ENCODE peak calls at places on chromosomes 11 and 22, in six cellular contexts. C, V, S, W, I and H are unnamed samples.
A peak's percentile ranks its signal among the peaks of the same experiment; 100 is the strongest.

GRCh38 chr11:74037309-74037708 is 28.4 kb upstream of the UCP3 start:
- DNase-seq in C (no peak), V (no peak), S (no peak), W (no peak), I (peak; percentile 81), H (no peak)

GRCh38 chr11:43706631-43707030 is 26.1 kb downstream of the HSD17B12 start:
- DNase-seq in C (no peak), V (no peak), S (no peak), W (no peak), I (no peak), H (no peak)

GRCh38 chr11:124762077-124762623 is at the start of gene ESAM:
- DNase-seq in C (no peak), V (no peak), S (peak; percentile 65), W (no peak), I (peak; percentile 86), H (no peak)

GRCh38 chr11:108340958-108341357 is 118.1 kb downstream of the ATM start:
- DNase-seq in C (no peak), V (peak; percentile 77), S (no peak), W (no peak), I (no peak), H (no peak)

GRCh38 chr22:23437779-23438178 is 142.3 kb downstream of the IGLL1 start:
- DNase-seq in C (no peak), V (no peak), S (no peak), W (no peak), I (no peak), H (no peak)

GRCh38 chr22:19644314-19645223 is 69.7 kb upstream of the SEPTIN5 start:
- DNase-seq in C (no peak), V (no peak), S (no peak), W (no peak), I (peak; percentile 88), H (no peak)

GRCh38 chr11:12204506-12204905 is 94.1 kb downstream of the MICAL2 start:
- DNase-seq in C (no peak), V (no peak), S (no peak), W (no peak), I (no peak), H (no peak)

GRCh38 chr11:134863294-134863693 is 451.3 kb upstream of the B3GAT1 start:
- DNase-seq in C (no peak), V (no peak), S (no peak), W (no peak), I (no peak), H (no peak)

GRCh38 chr22:44180706-44181032 is at the start of gene PARVG:
- DNase-seq in C (no peak), V (no peak), S (peak; percentile 37), W (no peak), I (no peak), H (no peak)

GRCh38 chr22:44184006-44184405 is 3.3 kb downstream of the PARVG start:
- DNase-seq in C (no peak), V (no peak), S (no peak), W (no peak), I (peak; percentile 21), H (no peak)

GRCh38 chr22:44181912-44182590 is 1.3 kb downstream of the PARVG start:
- DNase-seq in C (no peak), V (no peak), S (peak; percentile 18), W (no peak), I (peak; percentile 62), H (no peak)

GRCh38 chr22:44181033-44181911 is 547 bp downstream of the PARVG start:
- DNase-seq in C (no peak), V (no peak), S (peak; percentile 65), W (no peak), I (peak; percentile 78), H (no peak)

DNA sequence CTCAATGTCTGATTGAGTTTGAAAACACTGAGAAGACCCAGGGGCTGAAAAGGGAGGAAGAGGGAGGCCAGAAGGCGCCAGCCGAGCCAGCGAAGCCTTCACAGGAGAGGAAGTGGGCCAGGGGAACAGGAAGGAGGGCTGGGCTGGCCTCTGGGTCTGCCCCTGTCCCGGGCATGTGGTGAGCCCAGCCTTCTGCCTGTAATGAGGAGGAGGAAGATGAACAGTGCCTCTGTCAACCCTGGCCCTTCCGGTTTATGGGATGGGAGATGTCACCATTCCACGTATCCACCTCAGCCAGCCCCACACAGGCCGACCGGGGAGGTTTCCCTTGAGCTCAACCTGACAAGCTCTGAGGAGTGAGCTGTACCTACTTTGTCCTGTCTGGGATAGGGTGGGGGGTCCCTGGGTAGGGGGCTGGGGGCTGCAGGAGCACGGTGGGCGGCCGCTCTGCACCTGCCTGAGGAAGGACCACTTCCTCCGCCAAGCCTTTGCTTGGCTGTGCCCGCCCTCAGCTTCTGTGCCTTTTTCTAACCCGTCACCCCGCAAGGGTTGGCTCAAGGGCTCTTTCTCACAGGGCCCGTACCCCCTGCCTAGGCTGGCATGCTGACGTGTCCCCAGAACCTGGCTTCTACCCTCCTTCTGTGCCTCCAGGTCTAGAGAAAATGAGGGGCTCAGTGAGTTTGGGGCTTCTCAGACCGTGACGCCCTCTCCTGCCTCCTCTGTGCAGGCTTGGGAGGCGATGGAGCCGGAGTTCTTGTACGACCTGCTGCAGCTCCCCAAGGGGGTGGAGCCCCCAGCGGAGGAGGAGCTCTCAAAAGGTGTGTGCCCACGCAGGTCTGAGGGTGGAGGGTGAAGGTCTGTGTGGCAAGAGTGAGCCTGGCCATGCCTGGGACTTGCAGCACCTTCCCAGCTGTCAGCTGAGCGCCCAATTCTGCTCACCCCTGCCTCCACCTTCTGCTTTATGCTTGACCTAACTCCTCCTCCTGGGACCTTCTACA is 2.2 kb downstream of the PARVG start:
- DNase-seq in C (no peak), V (no peak), S (peak; percentile 37), W (peak; percentile 34), I (peak; percentile 81), H (no peak)
- H3K27ac ChIP-seq in C (no peak overlapping the region), V (no peak overlapping the region), S (peak overlapping the region; percentile 73), W (peak overlapping the region; percentile 78), I (no peak overlapping the region), H (no peak overlapping the region)

DNA sequence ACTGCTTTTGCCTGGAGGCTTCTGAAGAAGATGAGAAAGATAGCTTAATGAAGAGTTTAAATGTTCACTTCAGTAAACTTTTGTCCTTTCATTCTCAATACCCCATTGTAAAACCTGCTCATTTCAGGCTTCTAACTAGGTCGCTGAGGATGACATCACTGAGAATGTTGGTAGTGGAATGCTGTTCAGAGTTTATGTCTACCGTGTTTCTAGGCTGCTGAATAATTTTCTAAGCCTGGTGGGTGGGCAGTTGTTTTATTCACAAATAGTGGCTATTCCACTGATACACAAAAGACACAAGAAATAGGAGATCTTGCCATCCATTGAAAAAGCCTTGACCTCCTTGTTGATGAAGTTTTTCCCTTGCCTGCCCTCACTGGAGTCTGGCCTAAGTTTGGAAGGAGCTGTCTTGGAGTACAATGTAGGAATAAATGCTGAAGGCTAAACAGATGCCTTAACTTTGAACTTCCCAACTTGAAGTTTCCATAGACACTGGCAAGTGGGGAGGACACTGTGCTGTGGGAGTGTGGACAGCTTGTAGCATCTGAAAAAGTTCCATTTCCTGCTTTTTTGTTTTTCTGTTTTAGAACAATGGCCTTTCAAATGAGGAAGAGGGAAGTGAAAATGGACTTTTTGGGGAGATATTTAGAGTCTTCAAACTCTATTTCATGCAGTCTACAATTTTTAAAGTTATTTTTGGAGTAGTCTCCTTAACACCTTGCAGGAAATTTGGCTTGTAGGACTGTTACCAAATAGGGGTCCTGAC is 59.2 kb downstream of the TRIM44 start:
- DNase-seq in C (no peak), V (no peak), S (no peak), W (no peak), I (no peak), H (no peak)
- H3K4me3 ChIP-seq in C (no peak overlapping the region), V (no peak overlapping the region), S (no peak overlapping the region), W (no peak overlapping the region), I (no peak overlapping the region), H (no peak overlapping the region)

GRCh38 chr22:46280999-46281623 is 13.3 kb downstream of the TTC38 start:
- DNase-seq in C (no peak), V (no peak), S (peak; percentile 44), W (no peak), I (no peak), H (no peak)
- H3K27ac ChIP-seq in C (no peak overlapping the region), V (no peak overlapping the region), S (peak overlapping the region; percentile 46), W (no peak overlapping the region), I (no peak overlapping the region), H (no peak overlapping the region)

GRCh38 chr11:10497371-10498021 is 42.4 kb downstream of the AMPD3 start:
- DNase-seq in C (no peak), V (no peak), S (no peak), W (no peak), I (no peak), H (no peak)
- H3K4me3 ChIP-seq in C (no peak overlapping the region), V (no peak overlapping the region), S (no peak overlapping the region), W (no peak overlapping the region), I (no peak overlapping the region), H (no peak overlapping the region)

GRCh38 chr22:21861290-21861848 is 6.1 kb downstream of the MAPK1 start:
- DNase-seq in C (no peak), V (no peak), S (no peak), W (no peak), I (no peak), H (no peak)

GRCh38 chr22:21865041-21865440 is 2.4 kb downstream of the MAPK1 start:
- DNase-seq in C (peak; percentile 79), V (no peak), S (no peak), W (peak; percentile 83), I (no peak), H (peak; percentile 48)

GRCh38 chr22:21860640-21861039 is 6.8 kb downstream of the MAPK1 start:
- DNase-seq in C (no peak), V (no peak), S (no peak), W (no peak), I (no peak), H (no peak)

GRCh38 chr22:21861856-21862255 is 5.6 kb downstream of the MAPK1 start:
- DNase-seq in C (no peak), V (no peak), S (no peak), W (no peak), I (no peak), H (no peak)

GRCh38 chr22:21862386-21863242 is 4.8 kb downstream of the MAPK1 start:
- DNase-seq in C (no peak), V (no peak), S (no peak), W (no peak), I (no peak), H (no peak)
- H3K27ac ChIP-seq in C (no peak overlapping the region), V (no peak overlapping the region), S (no peak overlapping the region), W (no peak overlapping the region), I (no peak overlapping the region), H (no peak overlapping the region)